ENCODE peak calls at places on chromosomes 5 and 9, in nine cellular contexts. F, G, X, I, B, H, M, P and O are unnamed samples.

GRCh38 chr5:95237324-95237723 is 47.6 kb downstream of the MCTP1 start:
- DNase-seq in F (no peak), G (no peak), X (no peak), I (no peak), B (no peak), H (no peak), M (no peak), P (no peak), O (no peak)

GRCh38 chr5:68159251-68159951 is 56.2 kb upstream of the PIK3R1 start:
- DNase-seq in F (no peak), G (no peak), X (no peak), I (no peak), B (no peak), H (no peak), M (no peak), P (no peak), O (no peak)

GRCh38 chr5:147175516-147176097 is 59.2 kb upstream of the STK32A start:
- DNase-seq in F (no peak), G (no peak), X (no peak), I (no peak), B (no peak), H (no peak), M (no peak), P (no peak), O (peak; percentile 67)

GRCh38 chr9:78032599-78033457 is 1.2 kb upstream of the GNAQ start:
- DNase-seq in F (no peak), G (no peak), X (peak; percentile 12), I (no peak), B (no peak), H (no peak), M (peak; percentile 32), P (no peak), O (no peak)

GRCh38 chr9:75086443-75087278 is 1.3 kb downstream of the NMRK1 start:
- DNase-seq in F (no peak), G (no peak), X (no peak), I (no peak), B (no peak), H (no peak), M (peak; percentile 34), P (no peak), O (no peak)

GRCh38 chr5:147568710-147569109 is 58.8 kb upstream of the DPYSL3 start:
- DNase-seq in F (no peak), G (no peak), X (no peak), I (no peak), B (no peak), H (no peak), M (no peak), P (no peak), O (no peak)

GRCh38 chr5:848671-849111 is 2.1 kb downstream of the ZDHHC11 start:
- DNase-seq in F (no peak), G (no peak), X (no peak), I (no peak), B (no peak), H (no peak), M (no peak), P (no peak), O (no peak)

GRCh38 chr5:168039485-168040005 is 251.9 kb upstream of the WWC1 start:
- DNase-seq in F (no peak), G (peak; percentile 43), X (no peak), I (no peak), B (no peak), H (no peak), M (no peak), P (peak; percentile 4), O (no peak)

GRCh38 chr5:150492621-150493020 is 15.3 kb upstream of the NDST1 start:
- DNase-seq in F (no peak), G (peak; percentile 48), X (no peak), I (peak; percentile 36), B (no peak), H (no peak), M (no peak), P (no peak), O (no peak)

GRCh38 chr5:32767948-32768427 is 56.9 kb downstream of the NPR3 start:
- DNase-seq in F (no peak), G (no peak), X (no peak), I (no peak), B (no peak), H (no peak), M (no peak), P (no peak), O (no peak)

GRCh38 chr5:151085517-151086031 is 4.7 kb upstream of the TNIP1 start:
- DNase-seq in F (peak; percentile 54), G (no peak), X (no peak), I (no peak), B (no peak), H (no peak), M (no peak), P (no peak), O (no peak)

GRCh38 chr9:123742009-123742767 is 187.7 kb downstream of the DENND1A start:
- DNase-seq in F (no peak), G (no peak), X (no peak), I (no peak), B (peak; percentile 75), H (no peak), M (peak; percentile 15), P (no peak), O (no peak)

GRCh38 chr5:15889001-15889400 is 290.6 kb downstream of the MARCHF11 start:
- DNase-seq in F (no peak), G (no peak), X (no peak), I (peak; percentile 71), B (no peak), H (no peak), M (no peak), P (no peak), O (no peak)

GRCh38 chr5:119316116-119316515 is 39.7 kb upstream of the TNFAIP8 start:
- DNase-seq in F (no peak), G (no peak), X (no peak), I (no peak), B (no peak), H (no peak), M (no peak), P (no peak), O (no peak)

GRCh38 chr9:132183134-132183533 is 21.3 kb downstream of the NTNG2 start:
- DNase-seq in F (no peak), G (peak; percentile 87), X (no peak), I (no peak), B (no peak), H (no peak), M (no peak), P (no peak), O (no peak)

GRCh38 chr5:57804500-57804899 is 321.9 kb upstream of the ACTBL2 start:
- DNase-seq in F (no peak), G (no peak), X (no peak), I (no peak), B (no peak), H (no peak), M (no peak), P (no peak), O (no peak)

GRCh38 chr9:134887686-134888602 is 7.3 kb downstream of the FCN2 start:
- DNase-seq in F (no peak), G (no peak), X (no peak), I (no peak), B (no peak), H (no peak), M (peak; percentile 12), P (no peak), O (no peak)

GRCh38 chr5:74648835-74649286 is 8.3 kb upstream of the ENC1 start:
- DNase-seq in F (no peak), G (no peak), X (no peak), I (peak; percentile 55), B (peak; percentile 12), H (peak; percentile 76), M (no peak), P (peak; percentile 69), O (peak; percentile 66)

GRCh38 chr9:19229725-19230355 is 653 bp upstream of the DENND4C start:
- DNase-seq in F (peak; percentile 50), G (peak; percentile 73), X (peak; percentile 66), I (peak; percentile 59), B (peak; percentile 75), H (peak; percentile 86), M (no peak), P (peak; percentile 64), O (peak; percentile 81)

GRCh38 chr5:77957-78804 is 13.8 kb upstream of the PLEKHG4B start:
- DNase-seq in F (no peak), G (peak; percentile 83), X (no peak), I (peak; percentile 70), B (no peak), H (no peak), M (no peak), P (peak; percentile 72), O (peak; percentile 79)

GRCh38 chr5:137649228-137649890 is 86.5 kb downstream of the KLHL3 start:
- DNase-seq in F (no peak), G (peak; percentile 55), X (no peak), I (no peak), B (peak; percentile 15), H (no peak), M (no peak), P (no peak), O (no peak)